ENCODE peak calls at places on chromosomes 7 and 10, in four cellular contexts. Q is A172; K is stimulated activated CD4-positive, alpha-beta T cell treated with anti-CD3 and anti-CD28 coated beads, Interleukin-2, amount 100 ng/mL, for 48 hours; N is Kasumi-1. H is an unnamed sample.

GRCh38 chr7:139915864-139916716 is 87.0 kb downstream of the TBXAS1 start:
- DNase-seq in Q (peak; percentile 97), K (peak; percentile 58), N (peak; percentile 95), H (peak; percentile 94)

GRCh38 chr7:138032775-138033174 is 30.9 kb upstream of the CREB3L2 start:
- DNase-seq in Q (no peak), K (no peak), N (no peak), H (no peak)

GRCh38 chr10:97060441-97061084 is 125.2 kb downstream of the SLIT1 start:
- DNase-seq in Q (no peak), K (no peak), N (no peak), H (no peak)

GRCh38 chr7:73811760-73812168 is 19.0 kb upstream of the CLDN4 start:
- DNase-seq in Q (peak; percentile 77), K (peak; percentile 58), N (peak; percentile 56), H (peak; percentile 46)

GRCh38 chr10:21975378-21975990 is 28.0 kb downstream of the DNAJC1 start:
- DNase-seq in Q (no peak), K (no peak), N (no peak), H (no peak)

GRCh38 chr7:54864718-54865117 is 105.7 kb upstream of the SEC61G start:
- DNase-seq in Q (no peak), K (no peak), N (no peak), H (no peak)

GRCh38 chr7:63071396-63071795 is 927.3 kb upstream of the ZNF722 start:
- DNase-seq in Q (no peak), K (no peak), N (no peak), H (no peak)

GRCh38 chr10:119333146-119333792 is 125.9 kb downstream of the GRK5 start:
- DNase-seq in Q (peak; percentile 85), K (peak; percentile 50), N (no peak), H (peak; percentile 30)

GRCh38 chr7:30186725-30187124 is 51.9 kb downstream of the MTURN start:
- DNase-seq in Q (no peak), K (no peak), N (no peak), H (no peak)

GRCh38 chr10:44857363-44858016 is 53.6 kb upstream of the TMEM72 start:
- DNase-seq in Q (peak; percentile 96), K (peak; percentile 56), N (peak; percentile 73), H (peak; percentile 54)

H was measured in MV-4-11.